ENCODE peak calls at places on chromosomes 11 and 22, in four cellular contexts. O is WTC11; D is coronary artery; X is activated CD8-positive, alpha-beta T cell treated with anti-CD3 and anti-CD28 coated beads for 36 hours. M is an unnamed sample.

GRCh38 chr11:56883590-56883989 is 105.1 kb upstream of the OR5AK2 start:
- DNase-seq in X (no peak), O (no peak), D (no peak), M (no peak)

GRCh38 chr11:17428930-17429329 is 40.5 kb upstream of the KCNJ11 start:
- DNase-seq in O (no peak), X (no peak), D (no peak), M (no peak)

GRCh38 chr11:19374189-19374588 is 133.4 kb upstream of the E2F8 start:
- DNase-seq in X (no peak), O (no peak), D (peak), M (no peak)

GRCh38 chr11:44927174-44927661 is 23.5 kb downstream of the TP53I11 start:
- DNase-seq in X (peak), D (no peak), O (peak), M (peak)

GRCh38 chr11:44007746-44008501 is 39.9 kb upstream of the ACCSL start:
- DNase-seq in O (no peak), X (no peak), D (peak), M (peak)

GRCh38 chr11:34905666-34906065 is 10.5 kb downstream of the APIP start:
- DNase-seq in O (no peak), X (no peak), D (no peak), M (no peak)

GRCh38 chr11:114135737-114136151 is 76.2 kb downstream of the ZBTB16 start:
- DNase-seq in D (no peak), X (no peak), O (no peak), M (no peak)

GRCh38 chr11:6531267-6531752 is 34.2 kb downstream of the DNHD1 start:
- DNase-seq in X (peak), O (no peak), D (no peak), M (no peak)

GRCh38 chr22:47446331-47446730 is 683.9 kb downstream of the TBC1D22A start:
- DNase-seq in O (no peak), D (no peak), X (no peak), M (no peak)

GRCh38 chr22:39308614-39309363 is 10.6 kb downstream of the RPL3 start:
- DNase-seq in D (peak), O (no peak), X (no peak), M (no peak)

GRCh38 chr11:60786811-60787567 is 1.9 kb downstream of the MS4A10 start:
- DNase-seq in O (no peak), D (no peak), X (no peak), M (no peak)

GRCh38 chr11:8759634-8760033 is 77.0 kb downstream of the RPL27A start:
- DNase-seq in O (no peak), D (no peak), X (no peak), M (no peak)

GRCh38 chr11:78365381-78365792 is 52.2 kb downstream of the GAB2 start:
- DNase-seq in O (peak), D (no peak), X (no peak), M (no peak)

GRCh38 chr22:49188591-49188990 is 639.1 kb downstream of the BRD1 start:
- DNase-seq in X (no peak), D (no peak), O (no peak), M (no peak)

GRCh38 chr22:18031670-18032454 is 7.5 kb upstream of the MICAL3 start:
- DNase-seq in X (no peak), D (no peak), O (no peak), M (no peak)

GRCh38 chr11:59102259-59102765 is 4.7 kb upstream of the FAM111B start:
- DNase-seq in D (no peak), O (peak), X (peak), M (peak)

GRCh38 chr11:27700351-27701261 is at the start of gene BDNF:
- DNase-seq in D (no peak), X (no peak), O (peak), M (peak)

GRCh38 chr11:86548278-86548917 is 124.0 kb downstream of the ME3 start:
- DNase-seq in O (no peak), D (no peak), X (no peak), M (no peak)

GRCh38 chr11:18615628-18616392 is 16.2 kb downstream of the MISFA start:
- DNase-seq in X (no peak), D (no peak), O (no peak), M (no peak)

GRCh38 chr11:44518968-44519550 is 46.4 kb upstream of the CD82 start:
- DNase-seq in O (no peak), X (no peak), D (no peak), M (no peak)

GRCh38 chr11:73521621-73522020 is 76.3 kb downstream of the FAM168A start:
- DNase-seq in X (peak), D (no peak), O (no peak), M (no peak)

GRCh38 chr11:35166369-35167360 is 27.7 kb downstream of the CD44 start:
- DNase-seq in X (peak), D (no peak), O (no peak), M (no peak)

GRCh38 chr11:119797736-119798135 is 68.7 kb upstream of the NECTIN1 start:
- DNase-seq in X (no peak), O (peak), D (no peak), M (no peak)

GRCh38 chr22:40449676-40450035 is 79.3 kb downstream of the SGSM3 start:
- DNase-seq in X (no peak), O (no peak), D (no peak), M (no peak)

GRCh38 chr11:12288212-12288933 is 89.0 kb upstream of the PARVA start:
- DNase-seq in X (peak), O (peak), D (peak), M (peak)

GRCh38 chr11:44564198-44564597 is 1.3 kb upstream of the CD82 start:
- DNase-seq in X (peak), D (no peak), O (no peak), M (no peak)

GRCh38 chr22:17077255-17077654 is 7.5 kb upstream of the IL17RA start:
- DNase-seq in D (no peak), X (no peak), O (no peak), M (no peak)

GRCh38 chr22:40684728-40685127 is 5.4 kb downstream of the MCHR1 start:
- DNase-seq in D (no peak), X (peak), O (peak), M (no peak)

GRCh38 chr11:45252134-45252856 is 33.8 kb downstream of the SYT13 start:
- DNase-seq in D (no peak), X (peak), O (peak), M (peak)

GRCh38 chr22:29633514-29634312 is 30.3 kb downstream of the NF2 start:
- DNase-seq in D (no peak), O (no peak), X (no peak), M (no peak)

GRCh38 chr11:2530855-2531200 is 86.0 kb downstream of the KCNQ1 start:
- DNase-seq in D (no peak), X (no peak), O (no peak), M (no peak)

GRCh38 chr11:110481523-110481922 is 51.8 kb downstream of the FDX1 start:
- DNase-seq in O (no peak), D (no peak), X (no peak), M (no peak)

GRCh38 chr11:75159081-75159953 is 8.4 kb downstream of the SLCO2B1 start:
- DNase-seq in D (no peak), O (peak), X (no peak), M (no peak)
- TF ChIP-seq CTCF in D (no peak), O (no peak), X (no peak), M (no peak)

DNA sequence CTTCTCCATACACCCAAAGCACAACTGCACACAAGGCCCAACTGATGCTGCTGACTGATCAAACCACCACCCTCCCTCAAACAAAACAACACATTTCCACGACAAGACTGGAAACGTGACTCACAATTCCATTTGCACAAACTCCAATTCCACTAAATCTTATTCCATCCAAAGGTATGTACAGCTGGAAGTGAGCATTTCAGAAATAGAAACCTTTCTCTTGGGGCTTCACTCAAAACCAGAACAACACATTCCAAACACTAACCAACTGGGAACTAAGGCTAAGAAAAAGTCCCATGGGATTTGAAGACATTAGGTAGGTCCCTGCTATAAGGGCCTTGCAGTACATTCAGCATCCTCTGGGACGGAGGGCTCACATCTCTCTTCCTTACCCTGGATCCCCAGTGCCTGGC is 19.6 kb downstream of the MORC2 start:
- DNase-seq in X (no peak), D (no peak), O (no peak), M (no peak)
- TF ChIP-seq CTCF in X (no peak), D (no peak), O (no peak), M (peak)

GRCh38 chr22:43291381-43291780 is 51.8 kb downstream of the SCUBE1 start:
- DNase-seq in D (no peak), O (no peak), X (no peak), M (no peak)
- TF ChIP-seq CTCF in D (no peak), O (no peak), X (no peak), M (no peak)

GRCh38 chr11:69240332-69241074 is 53.5 kb upstream of the MYEOV start:
- DNase-seq in O (no peak), D (peak), X (peak), M (peak)
- TF ChIP-seq CTCF in O (peak), D (no peak), X (no peak), M (peak)